ENCODE peak calls at places on chromosomes 5 and 9, in four cellular contexts. W is cardiac muscle cell; U is CD8-positive, alpha-beta memory T cell; M is IMR-90. H is an unnamed sample. For H3K36me3, the result is how much of the 10 kb centered on the place peaks cover.

GRCh38 chr9:131096490-131097258 is at the start of gene AIF1L:
- DNase-seq in M (no peak), W (no peak), U (no peak), H (no peak)

GRCh38 chr5:176178789-176179188 is 59.4 kb upstream of the SIMC1 start:
- DNase-seq in M (no peak), W (no peak), U (no peak), H (no peak)

GRCh38 chr5:91956738-91957137 is 573.6 kb upstream of the ARRDC3 start:
- DNase-seq in M (no peak), U (no peak), W (no peak), H (no peak)

GRCh38 chr9:35814106-35814840 is 569 bp downstream of the HINT2 start:
- DNase-seq in M (peak), W (peak), U (peak), H (peak)

GRCh38 chr9:95078516-95078915 is 239.0 kb downstream of the FANCC start:
- DNase-seq in U (no peak), W (no peak), M (no peak), H (no peak)

GRCh38 chr9:95724253-95724991 is 151.1 kb upstream of the ERCC6L2 start:
- DNase-seq in W (no peak), M (no peak), U (peak), H (peak)

GRCh38 chr9:114370251-114370984 is 17.4 kb downstream of the AKNA start:
- DNase-seq in M (no peak), W (no peak), U (no peak), H (no peak)

GRCh38 chr9:130483281-130483949 is 38.7 kb downstream of the ASS1 start:
- DNase-seq in U (no peak), M (no peak), W (no peak), H (no peak)

GRCh38 chr5:179222246-179223017 is 122.8 kb downstream of the ADAMTS2 start:
- DNase-seq in W (no peak), U (no peak), M (no peak), H (no peak)

GRCh38 chr5:68554566-68555279 is 339.2 kb downstream of the PIK3R1 start:
- DNase-seq in U (no peak), M (peak), W (peak), H (no peak)

GRCh38 chr9:98191615-98192502 is 578 bp downstream of the CORO2A start:
- DNase-seq in U (peak), M (no peak), W (no peak), H (peak)

GRCh38 chr9:135167839-135168378 is 80.4 kb downstream of the OLFM1 start:
- DNase-seq in W (no peak), U (no peak), M (no peak), H (no peak)

GRCh38 chr5:170597876-170598275 is 94.1 kb downstream of the KCNIP1 start:
- DNase-seq in U (no peak), M (no peak), W (peak), H (no peak)

GRCh38 chr9:4299006-4299795 is 667 bp downstream of the GLIS3 start:
- DNase-seq in W (peak), M (peak), U (peak), H (peak)

GRCh38 chr9:126151031-126151670 is 175.5 kb upstream of the MVB12B start:
- DNase-seq in M (no peak), U (no peak), W (peak), H (no peak)

GRCh38 chr9:34546834-34547827 is 24.3 kb upstream of the ENHO start:
- DNase-seq in W (peak), U (no peak), M (peak), H (peak)

GRCh38 chr5:85484982-85485574 is 1100.4 kb upstream of the EDIL3 start:
- DNase-seq in W (no peak), M (no peak), U (no peak), H (no peak)

GRCh38 chr9:4746278-4746677 is 5.3 kb upstream of the AK3 start:
- DNase-seq in U (no peak), M (no peak), W (no peak), H (no peak)

GRCh38 chr5:196350-196749 is 5.1 kb downstream of the LRRC14B start:
- DNase-seq in M (no peak), U (no peak), W (no peak), H (no peak)

GRCh38 chr5:174623018-174623417 is 101.4 kb upstream of the MSX2 start:
- DNase-seq in W (no peak), M (no peak), U (no peak), H (no peak)

GRCh38 chr5:116037236-116037822 is 5.1 kb downstream of the ARL14EPL start:
- DNase-seq in M (no peak), W (peak), U (no peak), H (no peak)

GRCh38 chr5:138573223-138573622 is 2.0 kb downstream of the HSPA9 start:
- DNase-seq in M (no peak), U (no peak), W (no peak), H (no peak)

GRCh38 chr5:1801954-1802295 is 718 bp downstream of the NDUFS6 start:
- DNase-seq in W (no peak), M (no peak), U (no peak), H (no peak)

GRCh38 chr5:147073098-147073497 is 161.7 kb upstream of the STK32A start:
- DNase-seq in M (no peak), W (no peak), U (no peak), H (no peak)

GRCh38 chr5:5558593-5558992 is 136.1 kb downstream of the ICE1 start:
- DNase-seq in U (no peak), W (no peak), M (no peak), H (no peak)

GRCh38 chr5:114782869-114783268 is 386.8 kb downstream of the TRIM36 start:
- DNase-seq in U (no peak), W (peak), M (no peak), H (no peak)

GRCh38 chr5:36870399-36871040 is 6.0 kb upstream of the NIPBL start:
- DNase-seq in W (peak), M (peak), U (peak), H (peak)

GRCh38 chr5:19047277-19047676 is 940.7 kb downstream of the CDH18 start:
- DNase-seq in W (no peak), M (no peak), U (no peak), H (no peak)

GRCh38 chr9:12462861-12463260 is 230.3 kb upstream of the TYRP1 start:
- DNase-seq in M (no peak), W (no peak), U (no peak), H (no peak)

GRCh38 chr5:178625679-178626483 is 969 bp downstream of the CLK4 start:
- DNase-seq in W (peak), U (no peak), M (no peak), H (no peak)

GRCh38 chr9:115548826-115549225 is 430.9 kb upstream of the TNC start:
- DNase-seq in U (no peak), M (peak), W (peak), H (no peak)

GRCh38 chr9:88076286-88077070 is 61.8 kb downstream of the SPATA31C2 start:
- DNase-seq in W (peak), M (peak), U (no peak), H (peak)

GRCh38 chr5:13771011-13771571 is 173.4 kb downstream of the DNAH5 start:
- DNase-seq in W (no peak), U (no peak), M (peak), H (no peak)

GRCh38 chr5:140346348-140347221 is at the start of gene HBEGF:
- DNase-seq in W (peak), M (peak), U (peak), H (peak)

GRCh38 chr5:179362355-179362754 is 17.1 kb upstream of the ADAMTS2 start:
- DNase-seq in M (no peak), U (no peak), W (no peak), H (no peak)

GRCh38 chr5:62653864-62654575 is 75.4 kb downstream of the LRRC70 start:
- DNase-seq in W (no peak), U (no peak), M (no peak), H (no peak)

GRCh38 chr5:43110606-43111170 is 10.0 kb upstream of the ZNF131 start:
- DNase-seq in U (peak), W (peak), M (no peak), H (no peak)

DNA sequence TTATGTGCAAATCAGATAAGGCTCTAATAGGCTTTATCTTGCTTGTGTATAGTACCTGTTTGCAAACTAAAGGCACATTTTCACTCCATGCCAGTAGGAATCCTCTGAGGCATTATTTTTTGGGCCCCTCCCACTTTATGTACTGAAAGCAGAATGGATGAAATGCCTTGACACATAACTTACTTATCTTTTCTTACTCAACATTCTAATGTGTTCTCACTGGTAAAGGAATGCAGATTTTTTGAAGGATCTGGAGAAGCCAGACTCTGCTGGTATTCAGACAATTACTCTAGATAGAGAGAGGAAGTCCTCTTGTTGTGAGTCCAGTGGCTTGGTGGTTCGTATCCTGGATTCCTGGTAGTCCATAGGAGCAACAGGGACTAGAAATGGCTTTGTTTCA is 336.7 kb downstream of the CCDC171 start:
- DNase-seq in M (peak), U (no peak), W (peak), H (no peak)
- H3K36me3 ChIP-seq in M (under half), U (under half), W (under half), H (under half)

DNA sequence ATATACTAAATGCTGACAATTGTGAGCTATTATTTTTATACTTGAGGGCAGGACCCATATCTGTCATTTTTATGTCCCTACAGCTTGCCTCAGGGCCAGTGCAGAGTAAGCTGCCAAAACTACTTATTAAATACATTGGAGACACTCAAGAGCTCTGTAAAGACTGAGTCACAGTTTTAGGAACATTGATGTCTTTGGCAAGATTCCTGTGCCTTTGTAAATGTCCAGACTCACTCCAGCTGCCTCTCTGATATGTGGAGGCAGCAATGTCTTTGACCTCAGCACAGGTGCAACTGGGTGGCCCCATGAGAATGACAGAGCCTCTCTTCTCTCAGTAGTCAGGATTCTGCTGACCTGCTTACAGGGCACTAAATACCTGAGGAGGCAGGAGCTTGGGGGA is 363.2 kb downstream of the OSTF1 start:
- DNase-seq in W (no peak), U (no peak), M (no peak), H (no peak)
- H3K27ac ChIP-seq in W (no peak), U (no peak), M (no peak), H (no peak)

GRCh38 chr5:94793816-94794198 is 175.3 kb downstream of the SLF1 start:
- DNase-seq in W (peak), M (peak), U (no peak), H (peak)
- H3K4me3 ChIP-seq in W (no peak), M (no peak), U (no peak), H (peak)

GRCh38 chr5:132889501-132889900 is 16.0 kb downstream of the LEAP2 start:
- DNase-seq in U (no peak), W (no peak), M (no peak), H (no peak)
- H3K36me3 ChIP-seq in U (under half), W (half or more), M (under half), H (half or more)

GRCh38 chr9:100028201-100028784 is 70.5 kb downstream of the ERP44 start:
- DNase-seq in M (peak), U (peak), W (peak), H (peak)
- H3K27ac ChIP-seq in M (no peak), U (no peak), W (no peak), H (no peak)

H was measured in CD4-positive, CD25-positive, alpha-beta regulatory T cell.